ENCODE peak calls at places on chromosomes 1 and 21, in eight cellular contexts. One of them, this sample, is unnamed.

GRCh38 chr1:241181471-241181870 is 175.5 kb downstream of the RGS7 start:
- DNase-seq in left ventricle myocardium inferior: no peak
- DNase-seq in HL-60: no peak
- DNase-seq in lower leg skin: no peak
- DNase-seq in heart left ventricle: no peak
- DNase-seq in GM06990: no peak
- DNase-seq in PC-9: no peak
- DNase-seq in kidney epithelial cell: no peak
- DNase-seq in this sample: no peak

GRCh38 chr1:11782127-11782708 is 20.2 kb downstream of the C1orf167 start:
- DNase-seq in PC-9: no peak
- DNase-seq in kidney epithelial cell: no peak
- DNase-seq in GM06990: no peak
- DNase-seq in lower leg skin: no peak
- DNase-seq in heart left ventricle: no peak
- DNase-seq in left ventricle myocardium inferior: no peak
- DNase-seq in HL-60: no peak
- DNase-seq in this sample: no peak

GRCh38 chr1:202361224-202361623 is 12.7 kb downstream of the PPP1R12B start:
- DNase-seq in HL-60: no peak
- DNase-seq in kidney epithelial cell: no peak
- DNase-seq in PC-9: no peak
- DNase-seq in left ventricle myocardium inferior: no peak
- DNase-seq in lower leg skin: no peak
- DNase-seq in heart left ventricle: no peak
- DNase-seq in GM06990: no peak
- DNase-seq in this sample: no peak

GRCh38 chr1:95974586-95974985 is 740.6 kb downstream of the RWDD3 start:
- DNase-seq in GM06990: no peak
- DNase-seq in HL-60: no peak
- DNase-seq in heart left ventricle: no peak
- DNase-seq in lower leg skin: no peak
- DNase-seq in PC-9: no peak
- DNase-seq in kidney epithelial cell: peak
- DNase-seq in left ventricle myocardium inferior: no peak
- DNase-seq in this sample: no peak

GRCh38 chr1:160907976-160908375 is 23.0 kb upstream of the ITLN1 start:
- DNase-seq in kidney epithelial cell: no peak
- DNase-seq in heart left ventricle: no peak
- DNase-seq in left ventricle myocardium inferior: no peak
- DNase-seq in lower leg skin: no peak
- DNase-seq in PC-9: no peak
- DNase-seq in HL-60: no peak
- DNase-seq in GM06990: no peak
- DNase-seq in this sample: peak

GRCh38 chr1:246427611-246428010 is 79.5 kb downstream of the SMYD3 start:
- DNase-seq in left ventricle myocardium inferior: no peak
- DNase-seq in PC-9: no peak
- DNase-seq in GM06990: no peak
- DNase-seq in kidney epithelial cell: no peak
- DNase-seq in heart left ventricle: no peak
- DNase-seq in lower leg skin: no peak
- DNase-seq in HL-60: no peak
- DNase-seq in this sample: no peak

GRCh38 chr1:53763911-53764310 is 24.9 kb upstream of the GLIS1 start:
- DNase-seq in heart left ventricle: no peak
- DNase-seq in kidney epithelial cell: no peak
- DNase-seq in GM06990: no peak
- DNase-seq in PC-9: no peak
- DNase-seq in left ventricle myocardium inferior: no peak
- DNase-seq in HL-60: no peak
- DNase-seq in lower leg skin: no peak
- DNase-seq in this sample: no peak

GRCh38 chr1:105398909-105399308 is 1649.2 kb downstream of the AMY1C start:
- DNase-seq in kidney epithelial cell: no peak
- DNase-seq in HL-60: no peak
- DNase-seq in heart left ventricle: no peak
- DNase-seq in lower leg skin: no peak
- DNase-seq in PC-9: no peak
- DNase-seq in left ventricle myocardium inferior: no peak
- DNase-seq in GM06990: no peak
- DNase-seq in this sample: no peak

GRCh38 chr1:109050228-109050995 is 8.5 kb upstream of the WDR47 start:
- DNase-seq in HL-60: no peak
- DNase-seq in kidney epithelial cell: no peak
- DNase-seq in GM06990: no peak
- DNase-seq in lower leg skin: no peak
- DNase-seq in heart left ventricle: no peak
- DNase-seq in left ventricle myocardium inferior: no peak
- DNase-seq in PC-9: no peak
- DNase-seq in this sample: no peak

GRCh38 chr1:21278208-21278861 is 11.9 kb downstream of the ECE1 start:
- DNase-seq in lower leg skin: no peak
- DNase-seq in heart left ventricle: no peak
- DNase-seq in PC-9: no peak
- DNase-seq in kidney epithelial cell: no peak
- DNase-seq in GM06990: no peak
- DNase-seq in left ventricle myocardium inferior: no peak
- DNase-seq in HL-60: no peak
- DNase-seq in this sample: peak

GRCh38 chr1:25784575-25785051 is 15.4 kb upstream of the SELENON start:
- DNase-seq in PC-9: no peak
- DNase-seq in HL-60: no peak
- DNase-seq in GM06990: no peak
- DNase-seq in lower leg skin: no peak
- DNase-seq in left ventricle myocardium inferior: peak
- DNase-seq in heart left ventricle: peak
- DNase-seq in kidney epithelial cell: no peak
- DNase-seq in this sample: no peak

GRCh38 chr1:208045410-208046252 is 134.7 kb upstream of the CD34 start:
- DNase-seq in HL-60: no peak
- DNase-seq in kidney epithelial cell: no peak
- DNase-seq in heart left ventricle: no peak
- DNase-seq in left ventricle myocardium inferior: no peak
- DNase-seq in lower leg skin: no peak
- DNase-seq in GM06990: no peak
- DNase-seq in PC-9: no peak
- DNase-seq in this sample: no peak

GRCh38 chr21:41899431-41900202 is 20.5 kb upstream of the PRDM15 start:
- DNase-seq in lower leg skin: no peak
- DNase-seq in PC-9: no peak
- DNase-seq in left ventricle myocardium inferior: no peak
- DNase-seq in kidney epithelial cell: no peak
- DNase-seq in heart left ventricle: no peak
- DNase-seq in GM06990: no peak
- DNase-seq in HL-60: no peak
- DNase-seq in this sample: no peak

GRCh38 chr1:67214420-67215174 is 48.3 kb downstream of the IL23R start:
- DNase-seq in PC-9: peak
- DNase-seq in HL-60: peak
- DNase-seq in kidney epithelial cell: no peak
- DNase-seq in lower leg skin: no peak
- DNase-seq in heart left ventricle: no peak
- DNase-seq in left ventricle myocardium inferior: no peak
- DNase-seq in GM06990: peak
- DNase-seq in this sample: peak

GRCh38 chr21:42535602-42536171 is 22.0 kb downstream of the SLC37A1 start:
- DNase-seq in kidney epithelial cell: no peak
- DNase-seq in heart left ventricle: peak
- DNase-seq in HL-60: no peak
- DNase-seq in lower leg skin: no peak
- DNase-seq in PC-9: no peak
- DNase-seq in GM06990: peak
- DNase-seq in left ventricle myocardium inferior: no peak
- DNase-seq in this sample: no peak

GRCh38 chr1:19033926-19034680 is 77.6 kb upstream of the IFFO2 start:
- DNase-seq in GM06990: no peak
- DNase-seq in PC-9: peak
- DNase-seq in lower leg skin: peak
- DNase-seq in heart left ventricle: no peak
- DNase-seq in HL-60: no peak
- DNase-seq in left ventricle myocardium inferior: no peak
- DNase-seq in kidney epithelial cell: no peak
- DNase-seq in this sample: no peak

GRCh38 chr1:226351709-226352108 is 42.7 kb upstream of the LIN9 start:
- DNase-seq in left ventricle myocardium inferior: no peak
- DNase-seq in GM06990: no peak
- DNase-seq in lower leg skin: no peak
- DNase-seq in heart left ventricle: no peak
- DNase-seq in HL-60: no peak
- DNase-seq in kidney epithelial cell: no peak
- DNase-seq in PC-9: no peak
- DNase-seq in this sample: no peak

DNA sequence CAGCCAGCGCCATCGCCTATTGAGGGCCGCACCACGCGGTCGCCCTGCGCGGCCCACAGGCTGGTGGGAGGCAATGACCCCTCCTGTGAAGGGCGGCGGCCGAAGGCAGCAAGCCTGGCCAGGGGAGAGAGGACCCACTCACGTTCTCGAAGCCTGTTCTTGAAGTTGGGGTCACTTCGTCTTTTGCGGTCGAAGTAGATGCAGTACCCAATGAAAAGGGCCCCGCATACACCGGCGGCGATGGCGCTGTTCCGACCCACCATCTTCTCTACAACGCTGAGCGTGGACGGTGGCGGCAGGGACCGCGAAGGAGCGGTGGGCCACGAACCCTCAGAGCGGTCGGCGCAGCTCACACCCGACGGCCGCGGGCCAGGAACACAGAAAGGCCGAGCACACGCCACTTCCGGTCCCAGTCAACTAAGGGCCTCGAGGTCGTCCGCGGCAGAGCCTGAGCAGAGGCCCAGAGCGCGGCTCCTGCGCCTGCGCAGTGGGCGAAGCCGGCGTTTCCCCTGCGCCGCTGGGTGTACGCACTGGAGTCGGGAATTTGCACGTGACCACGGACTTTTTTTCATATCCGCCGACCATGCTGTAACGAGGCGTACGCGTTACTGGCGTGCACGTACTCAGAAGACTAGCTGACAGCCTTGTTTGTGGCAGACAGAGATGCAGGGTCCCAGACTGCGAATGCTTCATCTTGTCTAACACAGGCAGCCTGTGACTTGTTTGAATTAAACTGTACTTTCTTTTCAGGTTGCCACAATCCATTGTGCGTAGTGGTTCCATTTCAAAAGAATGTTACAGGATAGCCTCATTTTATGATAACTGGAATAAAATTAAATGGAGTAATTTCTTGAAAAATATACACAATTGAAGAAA is at the start of gene TOMM20:
- DNase-seq in PC-9: peak
- DNase-seq in heart left ventricle: peak
- DNase-seq in left ventricle myocardium inferior: peak
- DNase-seq in HL-60: peak
- DNase-seq in kidney epithelial cell: peak
- DNase-seq in lower leg skin: peak
- DNase-seq in GM06990: peak
- DNase-seq in this sample: peak
- TF ChIP-seq CTCF in PC-9: no peak
- TF ChIP-seq CTCF in heart left ventricle: no peak
- TF ChIP-seq CTCF in left ventricle myocardium inferior: no peak
- TF ChIP-seq CTCF in HL-60: no peak
- TF ChIP-seq CTCF in kidney epithelial cell: no peak
- TF ChIP-seq CTCF in lower leg skin: no peak
- TF ChIP-seq CTCF in GM06990: no peak
- TF ChIP-seq CTCF in this sample: no peak

DNA sequence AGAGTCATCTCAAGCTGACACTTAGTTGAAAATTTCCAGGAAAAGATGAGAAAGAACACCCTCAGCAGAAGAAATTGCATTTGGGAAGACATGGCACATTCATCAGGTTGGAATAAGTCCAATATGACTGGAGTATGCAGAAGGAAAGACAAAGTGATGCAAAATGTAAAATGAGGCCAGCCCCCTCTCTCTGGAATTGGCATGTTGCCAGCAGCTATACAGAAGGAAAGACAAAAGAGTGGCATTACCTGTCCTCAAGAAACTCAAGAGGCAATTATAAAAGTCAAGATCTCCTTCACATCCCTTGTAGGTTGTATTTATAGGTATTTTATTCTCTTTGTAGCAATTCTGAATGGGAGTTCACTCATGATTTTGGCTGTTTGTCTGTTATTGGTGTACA is 426.3 kb downstream of the AGBL4 start:
- DNase-seq in PC-9: no peak
- DNase-seq in heart left ventricle: no peak
- DNase-seq in GM06990: no peak
- DNase-seq in kidney epithelial cell: no peak
- DNase-seq in HL-60: no peak
- DNase-seq in left ventricle myocardium inferior: no peak
- DNase-seq in lower leg skin: no peak
- DNase-seq in this sample: no peak
- H3K4me3 ChIP-seq in PC-9: no peak
- H3K4me3 ChIP-seq in heart left ventricle: no peak
- H3K4me3 ChIP-seq in GM06990: no peak
- H3K4me3 ChIP-seq in kidney epithelial cell: no peak
- H3K4me3 ChIP-seq in HL-60: no peak
- H3K4me3 ChIP-seq in left ventricle myocardium inferior: no peak
- H3K4me3 ChIP-seq in lower leg skin: no peak
- H3K4me3 ChIP-seq in this sample: no peak

GRCh38 chr1:229430761-229431269 is 3.1 kb downstream of the ACTA1 start:
- DNase-seq in left ventricle myocardium inferior: peak
- DNase-seq in PC-9: peak
- DNase-seq in kidney epithelial cell: no peak
- DNase-seq in heart left ventricle: peak
- DNase-seq in HL-60: peak
- DNase-seq in lower leg skin: no peak
- DNase-seq in GM06990: no peak
- DNase-seq in this sample: peak
- TF ChIP-seq CTCF in left ventricle myocardium inferior: no peak
- TF ChIP-seq CTCF in PC-9: no peak
- TF ChIP-seq CTCF in kidney epithelial cell: peak
- TF ChIP-seq CTCF in heart left ventricle: no peak
- TF ChIP-seq CTCF in HL-60: no peak
- TF ChIP-seq CTCF in lower leg skin: no peak
- TF ChIP-seq CTCF in GM06990: no peak
- TF ChIP-seq CTCF in this sample: no peak

DNA sequence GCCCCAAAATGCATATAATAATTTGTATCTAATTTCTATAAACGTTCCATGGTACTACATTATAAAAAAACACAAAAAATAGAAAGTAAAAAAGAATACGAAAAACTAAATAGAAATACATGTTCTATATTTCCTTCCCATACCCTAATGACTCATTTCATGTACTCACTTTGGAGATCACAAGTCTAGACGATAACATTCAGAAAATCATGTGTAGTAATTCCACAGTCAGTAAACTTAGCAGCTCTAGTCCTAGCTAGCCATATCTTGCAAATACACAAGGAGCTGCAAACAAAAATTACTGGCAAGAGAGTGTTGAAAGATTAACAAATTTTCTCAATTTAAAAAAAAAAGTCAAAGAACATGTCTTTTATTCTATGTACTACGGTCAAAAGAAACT is 1.4 kb downstream of the GOLPH3L start:
- DNase-seq in kidney epithelial cell: no peak
- DNase-seq in lower leg skin: no peak
- DNase-seq in PC-9: no peak
- DNase-seq in HL-60: no peak
- DNase-seq in GM06990: no peak
- DNase-seq in heart left ventricle: no peak
- DNase-seq in left ventricle myocardium inferior: no peak
- DNase-seq in this sample: peak
- H3K4me3 ChIP-seq in kidney epithelial cell: no peak
- H3K4me3 ChIP-seq in lower leg skin: no peak
- H3K4me3 ChIP-seq in PC-9: peak
- H3K4me3 ChIP-seq in HL-60: no peak
- H3K4me3 ChIP-seq in GM06990: no peak
- H3K4me3 ChIP-seq in heart left ventricle: peak
- H3K4me3 ChIP-seq in left ventricle myocardium inferior: no peak
- H3K4me3 ChIP-seq in this sample: peak

This sample was measured in fibroblast of pulmonary artery.